ENCODE peak calls at places on chromosomes 4 and X, in four cellular contexts. One of them, this sample, is unnamed.

GRCh38 chr4:21949073-21949457 is 493 bp upstream of the KCNIP4 start:
- DNase-seq in GM12878: no peak
- DNase-seq in HepG2: no peak
- DNase-seq in H1: peak; percentile 60
- DNase-seq in this sample: no peak

GRCh38 chrX:154097003-154097596 is 417 bp downstream of the MECP2 start:
- DNase-seq in HepG2: peak; percentile 58
- DNase-seq in GM12878: no peak
- DNase-seq in H1: peak; percentile 67
- DNase-seq in this sample: peak; percentile 94

GRCh38 chr4:10456270-10457254 is 664 bp downstream of the ZNF518B start:
- DNase-seq in HepG2: no peak
- DNase-seq in GM12878: no peak
- DNase-seq in H1: peak; percentile 71
- DNase-seq in this sample: peak; percentile 26

GRCh38 chrX:120759685-120760084 is 116.0 kb downstream of the CT47B1 start:
- DNase-seq in H1: no peak
- DNase-seq in HepG2: no peak
- DNase-seq in GM12878: no peak
- DNase-seq in this sample: no peak

GRCh38 chr4:160928482-160928881 is 1235.3 kb downstream of the FSTL5 start:
- DNase-seq in HepG2: no peak
- DNase-seq in H1: no peak
- DNase-seq in GM12878: no peak
- DNase-seq in this sample: no peak

GRCh38 chr4:8333726-8334460 is 64.3 kb downstream of the HTRA3 start:
- DNase-seq in GM12878: no peak
- DNase-seq in H1: no peak
- DNase-seq in HepG2: no peak
- DNase-seq in this sample: no peak

GRCh38 chr4:38795087-38795486 is 9.5 kb downstream of the TLR1 start:
- DNase-seq in GM12878: no peak
- DNase-seq in HepG2: no peak
- DNase-seq in H1: no peak
- DNase-seq in this sample: no peak

GRCh38 chr4:157045507-157046127 is 30.3 kb upstream of the GLRB start:
- DNase-seq in H1: no peak
- DNase-seq in HepG2: peak; percentile 47
- DNase-seq in GM12878: no peak
- DNase-seq in this sample: peak; percentile 6

GRCh38 chr4:3285558-3286334 is 7.1 kb upstream of the RGS12 start:
- DNase-seq in HepG2: peak; percentile 56
- DNase-seq in GM12878: no peak
- DNase-seq in H1: peak; percentile 46
- DNase-seq in this sample: no peak

GRCh38 chr4:107292979-107293378 is 256.9 kb upstream of the DKK2 start:
- DNase-seq in GM12878: no peak
- DNase-seq in HepG2: no peak
- DNase-seq in H1: no peak
- DNase-seq in this sample: no peak

GRCh38 chr4:102918859-102919258 is 50.1 kb downstream of the CISD2 start:
- DNase-seq in H1: no peak
- DNase-seq in GM12878: no peak
- DNase-seq in HepG2: no peak
- DNase-seq in this sample: no peak

GRCh38 chr4:88054909-88055308 is 47.5 kb downstream of the PKD2 start:
- DNase-seq in H1: no peak
- DNase-seq in HepG2: peak; percentile 70
- DNase-seq in GM12878: no peak
- DNase-seq in this sample: peak; percentile 16

GRCh38 chr4:77010841-77011354 is 61.3 kb downstream of the SEPTIN11 start:
- DNase-seq in HepG2: no peak
- DNase-seq in GM12878: no peak
- DNase-seq in H1: no peak
- DNase-seq in this sample: no peak

GRCh38 chrX:150405006-150405405 is 41.9 kb downstream of the MAMLD1 start:
- DNase-seq in HepG2: no peak
- DNase-seq in GM12878: no peak
- DNase-seq in H1: no peak
- DNase-seq in this sample: no peak

GRCh38 chrX:140343226-140343873 is 161.5 kb downstream of the SOX3 start:
- DNase-seq in HepG2: no peak
- DNase-seq in GM12878: no peak
- DNase-seq in H1: no peak
- DNase-seq in this sample: no peak

GRCh38 chr4:30721353-30722091 is 1.4 kb downstream of the PCDH7 start:
- DNase-seq in H1: peak; percentile 76
- DNase-seq in HepG2: no peak
- DNase-seq in GM12878: no peak
- DNase-seq in this sample: no peak

GRCh38 chr4:14023036-14023435 is 395.5 kb upstream of the BOD1L1 start:
- DNase-seq in HepG2: no peak
- DNase-seq in GM12878: no peak
- DNase-seq in H1: no peak
- DNase-seq in this sample: no peak

GRCh38 chr4:69656653-69657158 is 3.7 kb upstream of the UGT2A1 start:
- DNase-seq in H1: no peak
- DNase-seq in HepG2: no peak
- DNase-seq in GM12878: no peak
- DNase-seq in this sample: no peak

GRCh38 chr4:106816501-106816900 is 219.6 kb downstream of the DKK2 start:
- DNase-seq in HepG2: no peak
- DNase-seq in H1: no peak
- DNase-seq in GM12878: no peak
- DNase-seq in this sample: no peak

GRCh38 chr4:93770201-93770600 is 58.4 kb upstream of the ATOH1 start:
- DNase-seq in H1: no peak
- DNase-seq in HepG2: no peak
- DNase-seq in GM12878: no peak
- DNase-seq in this sample: no peak

GRCh38 chr4:149009223-149009622 is 567.0 kb upstream of the NR3C2 start:
- DNase-seq in GM12878: no peak
- DNase-seq in H1: no peak
- DNase-seq in HepG2: no peak
- DNase-seq in this sample: no peak

GRCh38 chr4:8140915-8141314 is 17.7 kb downstream of the ABLIM2 start:
- DNase-seq in GM12878: no peak
- DNase-seq in HepG2: no peak
- DNase-seq in H1: no peak
- DNase-seq in this sample: no peak

GRCh38 chr4:3287271-3287971 is 5.4 kb upstream of the RGS12 start:
- DNase-seq in GM12878: no peak
- DNase-seq in HepG2: no peak
- DNase-seq in H1: peak; percentile 30
- DNase-seq in this sample: no peak

GRCh38 chrX:56057325-56057724 is 174.8 kb upstream of the KLF8 start:
- DNase-seq in HepG2: no peak
- DNase-seq in GM12878: no peak
- DNase-seq in H1: no peak
- DNase-seq in this sample: no peak

GRCh38 chr4:101708640-101709039 is 81.9 kb upstream of the BANK1 start:
- DNase-seq in H1: no peak
- DNase-seq in HepG2: no peak
- DNase-seq in GM12878: no peak
- DNase-seq in this sample: no peak

GRCh38 chr4:187908079-187908501 is 87.5 kb upstream of the ZFP42 start:
- DNase-seq in GM12878: no peak
- DNase-seq in H1: no peak
- DNase-seq in HepG2: no peak
- DNase-seq in this sample: no peak

GRCh38 chr4:184980261-184980660 is 38.0 kb upstream of the HELT start:
- DNase-seq in HepG2: no peak
- DNase-seq in GM12878: no peak
- DNase-seq in H1: no peak
- DNase-seq in this sample: no peak

GRCh38 chrX:44314259-44314734 is 29.2 kb downstream of the EFHC2 start:
- DNase-seq in H1: no peak
- DNase-seq in HepG2: no peak
- DNase-seq in GM12878: no peak
- DNase-seq in this sample: peak; percentile 94

GRCh38 chrX:139974496-139974895 is 9.2 kb upstream of the CXorf66 start:
- DNase-seq in H1: no peak
- DNase-seq in HepG2: no peak
- DNase-seq in GM12878: no peak
- DNase-seq in this sample: no peak

GRCh38 chr4:40908297-40908696 is 158.5 kb downstream of the NSUN7 start:
- DNase-seq in GM12878: no peak
- DNase-seq in HepG2: no peak
- DNase-seq in H1: no peak
- DNase-seq in this sample: no peak

GRCh38 chr4:94934201-94934600 is 176.4 kb downstream of the BMPR1B start:
- DNase-seq in GM12878: no peak
- DNase-seq in HepG2: no peak
- DNase-seq in H1: no peak
- DNase-seq in this sample: no peak

GRCh38 chr4:174189392-174190029 is 94.0 kb downstream of the FBXO8 start:
- DNase-seq in H1: no peak
- DNase-seq in HepG2: no peak
- DNase-seq in GM12878: no peak
- DNase-seq in this sample: no peak

GRCh38 chr4:74435296-74435695 is 9.6 kb upstream of the AREG start:
- DNase-seq in GM12878: no peak
- DNase-seq in H1: no peak
- DNase-seq in HepG2: no peak
- DNase-seq in this sample: no peak

GRCh38 chr4:74433541-74434172 is 11.3 kb upstream of the AREG start:
- DNase-seq in GM12878: no peak
- DNase-seq in H1: no peak
- DNase-seq in HepG2: peak; percentile 69
- DNase-seq in this sample: peak; percentile 45

GRCh38 chr4:74428278-74428677 is 16.7 kb upstream of the AREG start:
- DNase-seq in H1: no peak
- DNase-seq in GM12878: no peak
- DNase-seq in HepG2: no peak
- DNase-seq in this sample: no peak

GRCh38 chr4:74433043-74433442 is 11.9 kb upstream of the AREG start:
- DNase-seq in H1: no peak
- DNase-seq in HepG2: no peak
- DNase-seq in GM12878: no peak
- DNase-seq in this sample: no peak

DNA sequence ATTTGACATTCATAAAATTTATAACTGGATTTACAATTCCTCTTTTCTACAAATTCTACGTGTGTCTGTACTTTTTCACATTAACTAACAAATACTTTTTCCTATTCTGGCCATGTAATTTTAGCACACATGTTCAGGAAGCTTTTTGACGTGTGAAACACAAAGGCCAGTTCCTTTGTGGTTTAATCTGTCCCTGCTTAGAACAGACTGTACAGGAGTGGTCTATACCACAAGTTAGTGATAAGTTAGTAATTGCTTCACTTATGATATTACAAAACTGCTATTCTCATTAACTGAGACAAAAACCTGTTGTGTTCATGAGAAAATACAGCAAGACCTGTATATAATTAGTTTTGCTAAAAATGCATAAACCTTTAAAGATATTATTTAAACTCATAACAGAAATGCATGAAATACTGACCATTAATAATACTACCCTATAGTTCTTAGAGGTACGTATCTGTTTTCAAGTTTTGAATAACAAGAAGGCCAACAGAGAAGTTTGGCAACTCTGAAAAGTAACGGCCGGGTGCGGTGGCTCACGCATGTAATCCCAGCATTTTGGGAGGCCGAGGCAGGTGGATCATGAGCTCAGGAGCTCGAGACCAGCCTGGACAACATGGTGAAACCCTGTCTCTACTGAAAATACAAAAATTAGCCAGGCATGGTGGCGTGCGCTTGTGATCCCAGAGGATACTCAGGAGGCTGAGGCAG is 13.7 kb upstream of the AREG start:
- DNase-seq in HepG2: no peak
- DNase-seq in H1: no peak
- DNase-seq in GM12878: peak; percentile 23
- DNase-seq in this sample: no peak
- TF ChIP-seq BRCA1 in HepG2: no peak
- TF ChIP-seq BRCA1 in H1: no peak
- TF ChIP-seq BRCA1 in GM12878: no peak
- TF ChIP-seq BRCA1 in this sample: no peak

GRCh38 chr4:5918331-5919030 is 25.6 kb upstream of the CRMP1 start:
- DNase-seq in GM12878: no peak
- DNase-seq in H1: no peak
- DNase-seq in HepG2: no peak
- DNase-seq in this sample: no peak

GRCh38 chr4:5908836-5909235 is 15.9 kb upstream of the CRMP1 start:
- DNase-seq in H1: no peak
- DNase-seq in GM12878: no peak
- DNase-seq in HepG2: no peak
- DNase-seq in this sample: no peak

GRCh38 chr4:5916229-5916628 is 23.3 kb upstream of the CRMP1 start:
- DNase-seq in GM12878: no peak
- DNase-seq in HepG2: no peak
- DNase-seq in H1: no peak
- DNase-seq in this sample: no peak

GRCh38 chr4:5912614-5913019 is 19.7 kb upstream of the CRMP1 start:
- DNase-seq in GM12878: no peak
- DNase-seq in H1: no peak
- DNase-seq in HepG2: no peak
- DNase-seq in this sample: no peak
- TF ChIP-seq BRCA1 in GM12878: no peak
- TF ChIP-seq BRCA1 in H1: no peak
- TF ChIP-seq BRCA1 in HepG2: no peak
- TF ChIP-seq BRCA1 in this sample: no peak

DNA sequence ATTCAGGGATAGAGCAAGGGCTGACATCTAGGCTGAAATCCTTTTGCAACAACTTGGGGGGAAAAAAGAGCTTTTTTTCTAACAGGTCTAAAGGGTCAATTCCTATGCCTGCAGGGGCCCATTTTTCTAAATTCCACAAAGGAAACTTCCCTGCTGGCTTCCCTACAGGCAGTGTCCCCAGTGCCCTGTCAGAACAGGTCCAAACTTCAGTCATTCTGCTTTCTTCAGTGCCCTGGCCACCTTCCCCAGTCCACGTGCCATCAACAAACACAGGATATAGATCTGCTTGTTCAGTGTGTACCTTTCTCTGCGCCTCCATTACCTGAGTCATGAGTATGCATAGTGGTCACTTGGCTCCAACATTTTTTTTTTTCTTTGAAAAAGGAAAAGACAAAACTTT is 84.1 kb upstream of the JADE1 start:
- DNase-seq in H1: no peak
- DNase-seq in GM12878: no peak
- DNase-seq in HepG2: peak; percentile 61
- DNase-seq in this sample: no peak
- TF ChIP-seq BRCA1 in H1: no peak
- TF ChIP-seq BRCA1 in GM12878: no peak
- TF ChIP-seq BRCA1 in HepG2: no peak
- TF ChIP-seq BRCA1 in this sample: no peak

GRCh38 chr4:91957963-91958362 is 345.8 kb upstream of the GRID2 start:
- DNase-seq in HepG2: no peak
- DNase-seq in GM12878: no peak
- DNase-seq in H1: no peak
- DNase-seq in this sample: no peak
- TF ChIP-seq BRCA1 in HepG2: no peak
- TF ChIP-seq BRCA1 in GM12878: no peak
- TF ChIP-seq BRCA1 in H1: no peak
- TF ChIP-seq BRCA1 in this sample: no peak

This sample was measured in K562.